ENCODE peak calls at places on chromosomes 4 and X, in seven cellular contexts. K, Y, T, F, L, W and C are unnamed samples.

GRCh38 chrX:1794586-1794985 is 179.7 kb downstream of the ASMT start:
- DNase-seq in F (no peak), K (no peak), W (peak; percentile 30), Y (no peak), L (no peak), T (no peak), C (no peak)

GRCh38 chr4:83504974-83505373 is 20.1 kb upstream of the ABRAXAS1 start:
- DNase-seq in Y (no peak), T (no peak), K (no peak), L (no peak), F (no peak), W (no peak), C (no peak)

GRCh38 chr4:32775049-32775448 is 2054.9 kb downstream of the PCDH7 start:
- DNase-seq in W (no peak), L (no peak), T (no peak), F (no peak), Y (no peak), K (no peak), C (no peak)

GRCh38 chrX:96837808-96838207 is 45.9 kb upstream of the RPA4 start:
- DNase-seq in F (no peak), K (no peak), Y (no peak), T (no peak), W (no peak), L (peak; percentile 43), C (no peak)

GRCh38 chr4:134546279-134546678 is 344.7 kb upstream of the PABPC4L start:
- DNase-seq in L (no peak), T (no peak), Y (no peak), F (no peak), W (no peak), K (no peak), C (no peak)

GRCh38 chr4:38109896-38110295 is 149.7 kb downstream of the PTTG2 start:
- DNase-seq in F (no peak), Y (no peak), W (no peak), T (no peak), K (no peak), L (no peak), C (peak; percentile 62)

GRCh38 chrX:69179380-69179911 is 14.2 kb upstream of the PJA1 start:
- DNase-seq in Y (no peak), T (peak; percentile 44), F (no peak), W (no peak), K (no peak), L (no peak), C (no peak)

GRCh38 chrX:345020-345925 is 26.7 kb upstream of the GTPBP6 start:
- DNase-seq in Y (no peak), W (no peak), T (no peak), F (peak; percentile 50), L (no peak), K (no peak), C (no peak)

GRCh38 chr4:4717692-4718091 is 141.8 kb upstream of the MSX1 start:
- DNase-seq in K (no peak), W (no peak), Y (no peak), L (no peak), F (no peak), T (no peak), C (no peak)

GRCh38 chr4:73450398-73451004 is 14.5 kb downstream of the AFP start:
- DNase-seq in K (peak; percentile 29), Y (no peak), T (peak; percentile 38), W (no peak), F (peak; percentile 61), L (peak; percentile 39), C (peak; percentile 44)

GRCh38 chr4:157888281-157888680 is 284.5 kb downstream of the GASK1B start:
- DNase-seq in L (no peak), W (no peak), T (no peak), K (no peak), F (peak; percentile 34), Y (no peak), C (no peak)

GRCh38 chr4:155529197-155529596 is 137.5 kb upstream of the GUCY1A1 start:
- DNase-seq in F (no peak), W (no peak), K (no peak), L (no peak), Y (no peak), T (no peak), C (no peak)

GRCh38 chr4:121711263-121712000 is 14.7 kb upstream of the ANXA5 start:
- DNase-seq in F (peak; percentile 90), W (peak; percentile 80), K (peak; percentile 85), L (peak; percentile 92), T (peak; percentile 94), Y (no peak), C (peak; percentile 98)

GRCh38 chrX:3526749-3527148 is 180.3 kb upstream of the MXRA5 start:
- DNase-seq in T (no peak), Y (no peak), L (no peak), W (no peak), K (no peak), F (no peak), C (no peak)

GRCh38 chr4:109691411-109691920 is 11.8 kb downstream of the CASP6 start:
- DNase-seq in W (no peak), Y (no peak), L (no peak), T (no peak), K (no peak), F (no peak), C (no peak)

GRCh38 chr4:25863906-25864418 is 1.2 kb upstream of the SEL1L3 start:
- DNase-seq in L (peak; percentile 76), Y (no peak), T (no peak), K (no peak), W (peak; percentile 73), F (no peak), C (no peak)

GRCh38 chr4:128574706-128575105 is 234.8 kb upstream of the JADE1 start:
- DNase-seq in F (no peak), T (peak; percentile 54), L (peak; percentile 72), W (peak; percentile 89), Y (peak; percentile 34), K (peak; percentile 22), C (no peak)

GRCh38 chr4:38025665-38026064 is 65.5 kb downstream of the PTTG2 start:
- DNase-seq in L (no peak), K (no peak), T (no peak), F (no peak), W (no peak), Y (no peak), C (no peak)

GRCh38 chr4:151468715-151469696 is 60.0 kb downstream of the FHIP1A start:
- DNase-seq in L (no peak), K (no peak), F (no peak), W (no peak), Y (no peak), T (no peak), C (no peak)

GRCh38 chrX:1502241-1502640 is 34.7 kb downstream of the P2RY8 start:
- DNase-seq in F (no peak), W (peak; percentile 89), Y (no peak), K (no peak), L (no peak), T (no peak), C (no peak)

GRCh38 chrX:45142185-45142584 is 58.5 kb downstream of the DIPK2B start:
- DNase-seq in T (no peak), Y (no peak), K (no peak), L (no peak), W (no peak), F (no peak), C (no peak)

GRCh38 chr4:8102831-8103230 is 55.8 kb downstream of the ABLIM2 start:
- DNase-seq in T (no peak), K (no peak), F (peak; percentile 28), W (no peak), L (peak; percentile 66), Y (no peak), C (no peak)
- H3K4me1 ChIP-seq in T (no peaks in the 10 kb centered on the region), K (peaks cover 6% of the 10 kb centered on the region), F (no peaks in the 10 kb centered on the region), W (no peaks in the 10 kb centered on the region), L (peaks cover 5% of the 10 kb centered on the region), Y (no peaks in the 10 kb centered on the region), C (no peaks in the 10 kb centered on the region)

GRCh38 chr4:86942185-86942666 is 7.4 kb downstream of the AFF1 start:
- DNase-seq in W (no peak), K (no peak), F (no peak), Y (no peak), L (peak; percentile 58), T (no peak), C (peak; percentile 43)

GRCh38 chr4:86939123-86939522 is 4.3 kb downstream of the AFF1 start:
- DNase-seq in W (no peak), T (no peak), Y (no peak), K (no peak), F (no peak), L (no peak), C (no peak)

GRCh38 chr4:86939737-86940141 is 4.9 kb downstream of the AFF1 start:
- DNase-seq in L (no peak), W (peak; percentile 74), Y (peak; percentile 2), K (no peak), T (no peak), F (no peak), C (no peak)

GRCh38 chr4:86940920-86941460 is 6.2 kb downstream of the AFF1 start:
- DNase-seq in W (no peak), L (no peak), Y (no peak), T (no peak), K (no peak), F (no peak), C (no peak)

GRCh38 chr4:86940176-86940575 is 5.4 kb downstream of the AFF1 start:
- DNase-seq in F (no peak), W (no peak), Y (no peak), K (no peak), T (no peak), L (peak; percentile 82), C (no peak)
- H3K4me1 ChIP-seq in F (peaks cover 16% of the 10 kb centered on the region), W (peaks cover 8% of the 10 kb centered on the region), Y (peaks cover 57% of the 10 kb centered on the region), K (peaks cover 33% of the 10 kb centered on the region), T (no peaks in the 10 kb centered on the region), L (peaks cover 28% of the 10 kb centered on the region), C (peaks cover 31% of the 10 kb centered on the region)

GRCh38 chr4:107213410-107213809 is 177.3 kb upstream of the DKK2 start:
- DNase-seq in T (no peak), Y (no peak), K (no peak), F (no peak), W (no peak), L (no peak), C (no peak)

GRCh38 chr4:107212565-107212964 is 176.5 kb upstream of the DKK2 start:
- DNase-seq in F (no peak), W (no peak), T (no peak), Y (no peak), K (no peak), L (no peak), C (no peak)

GRCh38 chr4:107216379-107216778 is 180.3 kb upstream of the DKK2 start:
- DNase-seq in Y (no peak), T (no peak), W (no peak), F (no peak), L (no peak), K (no peak), C (no peak)

GRCh38 chr4:107213880-107214279 is 177.8 kb upstream of the DKK2 start:
- DNase-seq in K (no peak), F (no peak), Y (no peak), L (no peak), W (no peak), T (no peak), C (no peak)

DNA sequence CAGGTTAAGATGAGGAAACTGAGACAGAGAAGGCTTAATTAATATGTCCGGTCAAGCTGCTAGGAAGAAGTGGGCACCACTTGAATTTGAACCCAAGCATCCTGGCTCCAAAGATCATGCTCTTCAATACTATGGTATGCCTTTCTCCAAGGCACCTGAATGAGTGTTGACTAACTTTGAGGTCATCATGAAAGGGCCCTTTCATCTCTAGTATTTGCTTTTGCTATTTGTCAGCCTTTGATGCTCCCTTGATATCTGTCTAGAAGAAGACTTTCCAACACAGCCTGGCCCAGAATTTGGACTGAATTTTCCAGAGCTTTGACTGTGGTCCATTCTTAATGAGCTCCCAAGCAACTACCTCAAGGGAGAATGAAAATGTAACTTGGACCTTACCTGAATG is 179.1 kb upstream of the DKK2 start:
- DNase-seq in L (no peak), W (no peak), T (no peak), Y (no peak), F (no peak), K (no peak), C (no peak)
- H3K4me1 ChIP-seq in L (no peaks in the 10 kb centered on the region), W (no peaks in the 10 kb centered on the region), T (no peaks in the 10 kb centered on the region), Y (no peaks in the 10 kb centered on the region), F (no peaks in the 10 kb centered on the region), K (no peaks in the 10 kb centered on the region), C (no peaks in the 10 kb centered on the region)

GRCh38 chrX:17023670-17024069 is 77.2 kb downstream of the REPS2 start:
- DNase-seq in T (no peak), K (no peak), Y (no peak), L (no peak), F (no peak), W (no peak), C (no peak)
- H3K4me1 ChIP-seq in T (no peaks in the 10 kb centered on the region), K (no peaks in the 10 kb centered on the region), Y (no peaks in the 10 kb centered on the region), L (no peaks in the 10 kb centered on the region), F (no peaks in the 10 kb centered on the region), W (no peaks in the 10 kb centered on the region), C (no peaks in the 10 kb centered on the region)